ENCODE peak calls at places on chromosomes 6 and 20, in five cellular contexts. K, S, B, M and O are unnamed samples.

GRCh38 chr20:50610212-50610718 is 81.1 kb downstream of the RIPOR3 start:
- DNase-seq in K (no peak), S (no peak), B (no peak), M (no peak), O (no peak)

GRCh38 chr6:130377911-130378310 is 12.1 kb downstream of the TMEM200A start:
- DNase-seq in K (no peak), S (no peak), B (no peak), M (no peak), O (no peak)

GRCh38 chr6:63307581-63308246 is 12.1 kb downstream of the LGSN start:
- DNase-seq in K (no peak), S (peak), B (no peak), M (no peak), O (no peak)

GRCh38 chr6:168333471-168333870 is 13.9 kb upstream of the DACT2 start:
- DNase-seq in K (no peak), S (no peak), B (no peak), M (no peak), O (no peak)

GRCh38 chr20:6769953-6770831 is 2.7 kb downstream of the BMP2 start:
- DNase-seq in K (no peak), S (peak), B (peak), M (peak), O (peak)

GRCh38 chr6:7262037-7262461 is 51.0 kb downstream of the SSR1 start:
- DNase-seq in K (no peak), S (no peak), B (no peak), M (peak), O (peak)

GRCh38 chr6:28401172-28401571 is 1.6 kb upstream of the ZSCAN12 start:
- DNase-seq in K (no peak), S (peak), B (no peak), M (no peak), O (no peak)

GRCh38 chr6:29759457-29759856 is 36.2 kb downstream of the HLA-F start:
- DNase-seq in K (no peak), S (no peak), B (no peak), M (no peak), O (no peak)

GRCh38 chr6:152353440-152353839 is 283.7 kb downstream of the SYNE1 start:
- DNase-seq in K (no peak), S (no peak), B (no peak), M (no peak), O (no peak)

GRCh38 chr6:25889877-25890853 is 16.1 kb upstream of the SLC17A3 start:
- DNase-seq in K (no peak), S (peak), B (no peak), M (peak), O (no peak)

GRCh38 chr20:50673831-50674825 is 17.2 kb downstream of the RIPOR3 start:
- DNase-seq in K (no peak), S (no peak), B (no peak), M (no peak), O (no peak)

GRCh38 chr6:66838764-66839163 is 1131.7 kb upstream of the EYS start:
- DNase-seq in K (no peak), S (no peak), B (no peak), M (no peak), O (no peak)

GRCh38 chr20:56091635-56092180 is 86.4 kb upstream of the CBLN4 start:
- DNase-seq in K (no peak), S (no peak), B (no peak), M (no peak), O (no peak)

GRCh38 chr6:106574729-106575458 is 54.4 kb downstream of the RTN4IP1 start:
- DNase-seq in K (no peak), S (peak), B (no peak), M (no peak), O (no peak)

GRCh38 chr6:33847078-33847477 is 43.3 kb upstream of the MLN start:
- DNase-seq in K (no peak), S (no peak), B (no peak), M (no peak), O (no peak)

GRCh38 chr20:31587545-31588389 is 17.3 kb upstream of the ID1 start:
- DNase-seq in K (no peak), S (peak), B (peak), M (no peak), O (no peak)

GRCh38 chr6:39765508-39766065 is 26.6 kb upstream of the DAAM2 start:
- DNase-seq in K (no peak), S (no peak), B (no peak), M (no peak), O (no peak)

GRCh38 chr6:138728672-138729071 is 44.9 kb upstream of the CCDC28A start:
- DNase-seq in K (no peak), S (no peak), B (no peak), M (no peak), O (no peak)

GRCh38 chr6:65937982-65938381 is 231.0 kb upstream of the EYS start:
- DNase-seq in K (no peak), S (peak), B (no peak), M (peak), O (peak)

GRCh38 chr20:38434310-38434741 is 802 bp downstream of the SNHG17 start:
- DNase-seq in K (no peak), S (peak), B (peak), M (no peak), O (no peak)

GRCh38 chr6:25834950-25835349 is 3.1 kb upstream of the SLC17A1 start:
- DNase-seq in K (no peak), S (no peak), B (no peak), M (no peak), O (no peak)

GRCh38 chr6:16681260-16681873 is 79.9 kb downstream of the ATXN1 start:
- DNase-seq in K (no peak), S (peak), B (no peak), M (no peak), O (no peak)

GRCh38 chr6:139253656-139254055 is 38.1 kb downstream of the TXLNB start:
- DNase-seq in K (no peak), S (peak), B (no peak), M (no peak), O (no peak)

GRCh38 chr6:96571551-96571950 is 8.6 kb downstream of the FHL5 start:
- DNase-seq in K (no peak), S (no peak), B (no peak), M (no peak), O (no peak)

GRCh38 chr6:36536873-36537547 is 10.3 kb downstream of the STK38 start:
- DNase-seq in K (no peak), S (no peak), B (no peak), M (no peak), O (no peak)

GRCh38 chr6:148521586-148521985 is 178.9 kb downstream of the SASH1 start:
- DNase-seq in K (no peak), S (peak), B (no peak), M (no peak), O (no peak)

DNA sequence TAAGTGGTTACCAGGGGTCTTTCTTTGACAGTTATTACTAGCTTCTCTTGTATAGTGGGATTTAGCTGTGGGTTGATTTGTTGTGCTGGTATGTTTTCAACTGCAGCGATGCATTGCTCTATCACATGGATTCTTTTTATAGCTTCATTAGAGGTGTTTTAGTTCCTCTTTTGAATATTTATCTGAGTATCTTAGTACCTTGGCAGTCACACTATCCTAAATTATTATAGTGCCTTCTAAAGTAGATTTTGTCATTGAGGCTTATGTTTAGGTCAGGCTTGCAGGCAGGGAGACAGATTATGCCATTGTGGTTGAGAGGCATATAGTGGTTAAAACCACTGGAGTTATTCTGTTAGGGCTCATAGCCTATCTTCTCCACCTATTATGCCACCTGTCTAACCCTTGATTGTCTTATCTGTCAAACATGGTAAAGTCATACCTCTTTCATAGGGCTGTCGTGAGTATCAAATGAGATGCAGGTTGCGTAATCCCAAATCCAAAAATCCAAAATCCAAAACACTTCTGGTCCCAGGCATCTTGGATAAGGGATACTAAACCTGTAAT is 49.3 kb downstream of the KCNS1 start:
- DNase-seq in K (no peak), S (no peak), B (no peak), M (no peak), O (no peak)
- H3K27ac ChIP-seq in K (no peak), S (no peak), B (no peak), M (no peak), O (no peak)

GRCh38 chr6:157631838-157632237 is 191.2 kb upstream of the SNX9 start:
- DNase-seq in K (no peak), S (no peak), B (no peak), M (no peak), O (peak)

GRCh38 chr6:157630463-157631080 is 192.5 kb upstream of the SNX9 start:
- DNase-seq in K (no peak), S (no peak), B (no peak), M (no peak), O (no peak)

GRCh38 chr6:157629220-157629619 is 193.8 kb upstream of the SNX9 start:
- DNase-seq in K (no peak), S (peak), B (no peak), M (no peak), O (peak)

GRCh38 chr6:157632821-157633220 is 190.2 kb upstream of the SNX9 start:
- DNase-seq in K (no peak), S (peak), B (no peak), M (no peak), O (no peak)

DNA sequence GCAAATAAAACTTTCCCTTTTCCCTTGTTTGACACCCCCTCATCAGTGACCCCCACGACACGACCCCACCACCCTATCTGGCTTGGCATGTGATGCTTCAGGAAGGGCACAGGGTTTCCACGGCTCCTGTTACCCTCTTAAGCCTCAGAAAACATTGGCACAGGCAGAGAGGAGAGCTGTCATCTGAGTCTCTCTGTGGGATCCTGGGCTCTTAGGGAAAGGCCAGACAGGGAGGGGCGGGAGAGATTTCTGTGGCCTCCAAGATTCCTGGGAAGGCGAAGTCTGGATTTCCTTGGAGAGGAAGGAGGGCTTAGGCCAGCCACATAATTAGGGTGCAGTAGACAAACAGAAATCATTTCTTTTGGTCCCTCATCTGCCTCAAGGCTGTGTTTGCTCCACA is 191.7 kb upstream of the SNX9 start:
- DNase-seq in K (no peak), S (peak), B (no peak), M (no peak), O (peak)
- H3K27ac ChIP-seq in K (no peak), S (no peak), B (no peak), M (no peak), O (no peak)

GRCh38 chr6:45436544-45437440 is 59.1 kb upstream of the SUPT3H start:
- DNase-seq in K (no peak), S (peak), B (no peak), M (no peak), O (no peak)
- H3K27ac ChIP-seq in K (no peak), S (peak), B (peak), M (no peak), O (no peak)

GRCh38 chr20:23683807-23684206 is 5.0 kb downstream of the CST4 start:
- DNase-seq in K (no peak), S (no peak), B (no peak), M (no peak), O (no peak)

GRCh38 chr20:23684261-23684660 is 4.6 kb downstream of the CST4 start:
- DNase-seq in K (no peak), S (no peak), B (no peak), M (no peak), O (no peak)

GRCh38 chr20:23683281-23683680 is 5.6 kb downstream of the CST4 start:
- DNase-seq in K (no peak), S (no peak), B (no peak), M (no peak), O (no peak)

GRCh38 chr20:23687986-23688385 is 852 bp downstream of the CST4 start:
- DNase-seq in K (no peak), S (no peak), B (no peak), M (no peak), O (no peak)

DNA sequence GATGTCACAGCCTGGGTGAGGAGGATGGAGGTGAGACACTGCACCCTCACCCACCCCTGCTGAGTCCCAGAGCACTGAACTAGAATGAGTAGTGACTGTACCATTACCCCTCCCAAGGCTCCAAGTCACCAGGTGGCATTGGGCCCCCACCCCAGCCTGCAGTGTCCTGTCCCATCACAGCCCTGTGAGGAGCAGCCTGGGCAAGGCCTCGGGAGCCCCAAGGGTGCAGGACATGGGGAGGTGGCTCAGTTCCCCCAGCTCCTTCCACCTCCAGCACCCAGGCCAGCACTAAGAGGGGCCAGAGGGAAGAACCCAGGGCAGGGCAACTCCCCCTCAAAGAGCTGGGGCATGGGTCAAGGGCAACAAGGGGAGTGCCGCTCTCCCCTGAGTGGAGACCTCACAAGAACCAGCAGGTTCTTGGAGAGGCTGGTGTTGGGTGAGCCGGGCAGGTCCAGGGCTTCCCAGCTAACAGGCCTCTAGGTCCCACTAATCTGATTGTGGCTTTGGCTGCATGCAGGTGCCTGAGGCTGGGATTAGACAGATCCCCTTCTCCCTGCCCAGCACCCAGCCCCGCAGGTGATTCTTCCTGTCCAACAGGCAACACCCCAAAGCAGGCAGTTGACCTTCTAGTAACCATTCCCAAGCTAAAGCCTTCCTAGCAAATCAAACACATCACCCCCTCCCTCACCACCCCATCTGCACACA is 2.6 kb downstream of the CST4 start:
- DNase-seq in K (no peak), S (no peak), B (no peak), M (no peak), O (no peak)
- H3K27ac ChIP-seq in K (no peak), S (no peak), B (no peak), M (no peak), O (no peak)

GRCh38 chr6:17884501-17885039 is 102.9 kb downstream of the KIF13A start:
- DNase-seq in K (no peak), S (peak), B (no peak), M (no peak), O (no peak)
- H3K27ac ChIP-seq in K (no peak), S (no peak), B (no peak), M (no peak), O (no peak)

DNA sequence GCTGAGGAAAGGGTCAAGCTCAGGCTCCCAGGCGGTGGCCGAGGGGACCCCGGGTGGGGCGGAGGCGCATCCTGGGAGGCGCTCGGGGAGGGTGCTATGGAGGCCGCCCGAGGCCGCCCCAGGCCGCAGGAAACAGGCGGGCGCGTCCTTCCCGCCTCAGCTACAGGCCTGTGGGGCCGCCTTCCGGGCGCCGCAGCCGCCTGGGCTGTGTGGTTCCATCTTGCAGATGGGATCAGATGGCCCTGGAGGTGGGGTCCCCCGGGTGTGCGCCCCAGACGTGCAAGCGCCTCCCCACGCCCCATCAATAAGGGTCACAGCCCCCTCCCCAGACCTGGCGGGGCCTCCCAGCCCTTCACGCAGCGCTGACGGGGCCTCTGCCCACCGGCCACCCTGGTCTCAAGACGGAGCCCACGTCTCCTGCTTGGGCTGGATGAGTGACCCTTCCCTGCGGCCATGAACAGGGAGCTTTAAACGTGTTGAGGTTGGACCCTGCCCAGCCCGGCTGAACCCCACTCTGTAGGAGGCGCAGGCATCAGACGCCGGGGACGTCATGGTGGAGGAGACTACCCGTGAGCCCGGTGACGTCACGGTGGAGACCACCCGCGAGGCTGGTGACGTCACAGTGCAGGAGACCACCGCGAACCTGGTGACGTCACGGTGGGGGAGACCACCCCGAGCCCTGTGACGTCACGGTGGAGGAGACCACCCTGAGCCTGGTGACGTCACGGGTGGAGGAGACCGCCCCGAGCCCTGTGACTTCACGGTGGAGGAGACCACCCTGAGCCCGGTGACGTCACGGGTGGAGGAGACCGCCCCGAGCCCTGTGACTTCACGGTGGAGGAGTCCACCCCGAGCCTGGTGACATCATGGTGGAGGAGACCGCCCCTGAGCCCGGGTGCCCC is 267.0 kb downstream of the DLL1 start:
- DNase-seq in K (peak), S (no peak), B (no peak), M (no peak), O (peak)
- H3K27ac ChIP-seq in K (no peak), S (no peak), B (peak), M (no peak), O (no peak)

GRCh38 chr6:166637806-166638458 is 10.9 kb upstream of the RPS6KA2 start:
- DNase-seq in K (no peak), S (no peak), B (no peak), M (no peak), O (no peak)

GRCh38 chr6:166639921-166640320 is 12.9 kb upstream of the RPS6KA2 start:
- DNase-seq in K (no peak), S (no peak), B (no peak), M (no peak), O (no peak)

GRCh38 chr6:166638566-166638965 is 11.5 kb upstream of the RPS6KA2 start:
- DNase-seq in K (no peak), S (no peak), B (no peak), M (no peak), O (no peak)

GRCh38 chr6:166642646-166643045 is 15.6 kb upstream of the RPS6KA2 start:
- DNase-seq in K (no peak), S (no peak), B (no peak), M (no peak), O (no peak)

DNA sequence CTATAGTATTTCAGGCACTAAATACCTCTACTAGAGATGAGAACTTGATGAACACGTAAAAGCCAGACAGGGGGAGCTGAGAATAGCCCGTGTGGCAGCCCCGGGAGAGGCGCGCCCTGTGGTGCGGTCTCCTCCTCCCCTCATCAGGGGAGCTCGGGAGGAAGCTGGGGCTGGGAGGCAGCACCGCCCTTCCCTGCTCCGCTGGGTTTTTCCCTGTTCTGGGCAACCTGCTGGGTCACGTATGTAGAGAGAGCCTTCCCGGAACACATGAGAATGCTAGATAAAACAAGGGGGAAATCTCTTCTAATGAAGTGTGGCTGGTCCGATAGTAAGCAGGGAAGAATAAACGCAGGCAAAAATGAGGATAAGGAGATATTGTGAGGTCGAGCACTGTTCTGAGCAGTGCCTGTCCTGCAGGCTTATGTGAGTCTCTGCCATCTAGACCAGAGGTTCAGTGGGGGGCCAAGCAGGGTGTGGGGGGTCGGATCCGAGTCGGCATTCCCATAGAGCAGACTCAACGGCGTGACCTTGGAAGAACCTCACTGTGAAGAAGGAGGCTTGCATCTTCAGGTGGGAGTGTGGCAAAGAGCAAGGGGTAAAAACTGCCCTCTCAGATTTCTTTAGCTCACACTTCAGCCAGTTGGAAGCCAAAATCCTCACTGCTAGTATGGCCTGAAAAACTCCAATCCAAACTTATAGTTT is 13.4 kb upstream of the RPS6KA2 start:
- DNase-seq in K (no peak), S (no peak), B (peak), M (no peak), O (no peak)
- H3K27ac ChIP-seq in K (no peak), S (no peak), B (peak), M (no peak), O (no peak)

GRCh38 chr6:32108727-32109113 is 418 bp downstream of the TNXB start:
- DNase-seq in K (no peak), S (no peak), B (no peak), M (no peak), O (no peak)
- H3K27ac ChIP-seq in K (no peak), S (peak), B (peak), M (peak), O (no peak)